ENCODE peak calls at places on chromosomes 6 and 20, in ten cellular contexts. U, D, N, G, X, C, T, L, B and I are unnamed samples. For H3K4me1, the result is how much of the 10 kb centered on the place peaks cover.

GRCh38 chr20:64049060-64049886 is at the start of gene SOX18:
- DNase-seq in U (no peak), D (peak), N (no peak), G (peak), X (peak), C (no peak), T (no peak), L (no peak), B (no peak), I (no peak)

GRCh38 chr6:112331306-112331705 is 15.8 kb upstream of the RFPL4B start:
- DNase-seq in U (no peak), D (no peak), N (no peak), G (no peak), X (peak), C (no peak), T (no peak), L (no peak), B (no peak), I (no peak)

GRCh38 chr6:111864138-111865048 is 8.9 kb downstream of the FYN start:
- DNase-seq in U (no peak), D (no peak), N (no peak), G (no peak), X (no peak), C (no peak), T (no peak), L (no peak), B (no peak), I (no peak)

GRCh38 chr6:124854338-124854922 is 107.8 kb upstream of the RNF217 start:
- DNase-seq in U (no peak), D (no peak), N (no peak), G (no peak), X (no peak), C (no peak), T (no peak), L (no peak), B (no peak), I (no peak)

GRCh38 chr20:32780749-32781402 is 18.7 kb downstream of the DNMT3B start:
- DNase-seq in U (no peak), D (no peak), N (no peak), G (no peak), X (no peak), C (no peak), T (no peak), L (no peak), B (no peak), I (no peak)

GRCh38 chr20:62117362-62117646 is 5.0 kb upstream of the LSM14B start:
- DNase-seq in U (no peak), D (no peak), N (no peak), G (no peak), X (no peak), C (no peak), T (no peak), L (no peak), B (no peak), I (no peak)

GRCh38 chr6:6313012-6313411 is 7.5 kb downstream of the F13A1 start:
- DNase-seq in U (no peak), D (no peak), N (no peak), G (no peak), X (no peak), C (no peak), T (no peak), L (no peak), B (no peak), I (no peak)

GRCh38 chr20:19932170-19932667 is 84.9 kb upstream of the NAA20 start:
- DNase-seq in U (no peak), D (peak), N (no peak), G (no peak), X (peak), C (no peak), T (no peak), L (peak), B (no peak), I (no peak)

GRCh38 chr6:168070804-168071203 is 8.2 kb downstream of the FRMD1 start:
- DNase-seq in U (no peak), D (no peak), N (no peak), G (no peak), X (no peak), C (no peak), T (no peak), L (no peak), B (no peak), I (no peak)

GRCh38 chr6:111663692-111664564 is 58.2 kb upstream of the TRAF3IP2 start:
- DNase-seq in U (no peak), D (peak), N (peak), G (no peak), X (peak), C (no peak), T (no peak), L (peak), B (peak), I (no peak)

GRCh38 chr6:112037783-112038216 is 16.1 kb upstream of the CCN6 start:
- DNase-seq in U (peak), D (peak), N (no peak), G (no peak), X (peak), C (peak), T (peak), L (peak), B (peak), I (no peak)

GRCh38 chr6:2111162-2111677 is 134.2 kb downstream of the GMDS start:
- DNase-seq in U (no peak), D (peak), N (no peak), G (no peak), X (peak), C (no peak), T (no peak), L (no peak), B (no peak), I (no peak)

GRCh38 chr20:19244291-19244690 is 31.8 kb downstream of the SLC24A3 start:
- DNase-seq in U (no peak), D (no peak), N (no peak), G (no peak), X (no peak), C (no peak), T (no peak), L (no peak), B (no peak), I (no peak)

GRCh38 chr20:2820896-2821869 is 5.0 kb downstream of the TMEM239 start:
- DNase-seq in U (peak), D (no peak), N (no peak), G (no peak), X (no peak), C (no peak), T (no peak), L (no peak), B (no peak), I (no peak)

GRCh38 chr6:195861-196360 is 96.4 kb upstream of the DUSP22 start:
- DNase-seq in U (no peak), D (peak), N (no peak), G (no peak), X (peak), C (no peak), T (no peak), L (peak), B (no peak), I (no peak)

GRCh38 chr20:12893019-12893418 is 115.8 kb upstream of the SPTLC3 start:
- DNase-seq in U (no peak), D (no peak), N (no peak), G (no peak), X (no peak), C (no peak), T (no peak), L (no peak), B (no peak), I (no peak)

GRCh38 chr20:23533161-23533560 is 35.1 kb downstream of the CST9L start:
- DNase-seq in U (no peak), D (no peak), N (no peak), G (no peak), X (no peak), C (no peak), T (no peak), L (no peak), B (no peak), I (no peak)

GRCh38 chr6:63859520-63859919 is 223.9 kb downstream of the PHF3 start:
- DNase-seq in U (no peak), D (no peak), N (peak), G (no peak), X (no peak), C (no peak), T (no peak), L (no peak), B (no peak), I (no peak)

GRCh38 chr6:83853178-83853967 is at the start of gene RIPPLY2:
- DNase-seq in U (no peak), D (peak), N (peak), G (peak), X (peak), C (no peak), T (no peak), L (no peak), B (peak), I (peak)

GRCh38 chr6:20608371-20608770 is 74.1 kb downstream of the CDKAL1 start:
- DNase-seq in U (no peak), D (no peak), N (no peak), G (no peak), X (no peak), C (no peak), T (no peak), L (no peak), B (no peak), I (no peak)

GRCh38 chr6:25133479-25133878 is 145.7 kb upstream of the CARMIL1 start:
- DNase-seq in U (no peak), D (no peak), N (no peak), G (no peak), X (no peak), C (no peak), T (no peak), L (no peak), B (no peak), I (no peak)
- H3K4me1 ChIP-seq in U (under half), D (under half), N (under half), G (under half), X (under half), C (under half), T (under half), L (under half), B (under half), I (under half)

GRCh38 chr6:89214197-89214596 is 3.0 kb downstream of the GABRR1 start:
- DNase-seq in U (no peak), D (no peak), N (no peak), G (no peak), X (no peak), C (no peak), T (no peak), L (no peak), B (no peak), I (no peak)

GRCh38 chr6:89209457-89209856 is 7.7 kb downstream of the GABRR1 start:
- DNase-seq in U (no peak), D (no peak), N (no peak), G (no peak), X (no peak), C (no peak), T (no peak), L (no peak), B (no peak), I (no peak)

GRCh38 chr6:89208551-89208950 is 8.6 kb downstream of the GABRR1 start:
- DNase-seq in U (no peak), D (no peak), N (no peak), G (no peak), X (no peak), C (no peak), T (no peak), L (no peak), B (no peak), I (no peak)

GRCh38 chr6:89215391-89215790 is 1.8 kb downstream of the GABRR1 start:
- DNase-seq in U (no peak), D (no peak), N (no peak), G (no peak), X (no peak), C (no peak), T (no peak), L (no peak), B (no peak), I (no peak)

GRCh38 chr6:89212472-89212871 is 4.7 kb downstream of the GABRR1 start:
- DNase-seq in U (no peak), D (no peak), N (no peak), G (no peak), X (no peak), C (no peak), T (no peak), L (no peak), B (no peak), I (no peak)
- TF ChIP-seq CTCF in U (no peak), D (no peak), N (no peak), G (no peak), X (no peak), C (no peak), T (no peak), L (no peak), B (no peak), I (no peak)

DNA sequence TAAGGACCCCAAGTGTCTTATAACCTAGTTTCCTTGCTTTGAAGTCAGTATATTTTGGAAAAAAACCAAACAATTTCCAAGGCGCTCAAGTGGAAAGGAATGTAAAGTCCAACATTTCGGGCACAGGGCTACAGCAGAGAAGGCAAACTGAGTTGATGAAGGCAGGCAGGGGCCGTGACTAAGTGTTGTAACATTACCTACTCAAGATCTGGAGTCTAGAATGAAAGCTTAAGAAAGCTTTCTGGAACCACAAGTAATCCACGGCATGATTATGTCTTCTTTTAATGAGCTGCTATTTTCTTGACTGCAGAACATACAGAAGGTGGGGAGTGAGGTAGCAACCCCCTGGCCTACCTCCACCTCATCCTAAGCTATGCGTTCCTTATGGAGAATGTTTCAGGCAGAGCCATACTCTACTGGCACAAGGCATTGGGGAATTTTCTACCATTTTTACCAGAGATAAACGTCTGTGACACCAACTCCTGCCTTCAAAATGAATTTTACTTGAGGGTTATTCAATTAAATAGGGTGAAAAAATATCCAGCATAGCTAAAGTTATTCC is 4.3 kb downstream of the PPP1R10 start:
- DNase-seq in U (no peak), D (peak), N (no peak), G (no peak), X (peak), C (no peak), T (peak), L (no peak), B (no peak), I (no peak)
- H3K4me1 ChIP-seq in U (under half), D (under half), N (half or more), G (half or more), X (under half), C (under half), T (under half), L (under half), B (under half), I (under half)

GRCh38 chr6:130694617-130695016 is 132.6 kb upstream of the SMLR1 start:
- DNase-seq in U (no peak), D (peak), N (no peak), G (no peak), X (peak), C (no peak), T (no peak), L (no peak), B (no peak), I (no peak)
- TF ChIP-seq CTCF in U (no peak), D (no peak), N (no peak), G (no peak), X (no peak), C (no peak), T (no peak), L (no peak), B (no peak), I (no peak)

GRCh38 chr20:4817230-4817671 is 95.5 kb downstream of the PRND start:
- DNase-seq in U (no peak), D (no peak), N (no peak), G (no peak), X (no peak), C (no peak), T (no peak), L (no peak), B (no peak), I (no peak)

GRCh38 chr20:4820833-4821518 is 99.3 kb downstream of the PRND start:
- DNase-seq in U (no peak), D (peak), N (no peak), G (no peak), X (peak), C (no peak), T (no peak), L (peak), B (no peak), I (no peak)

GRCh38 chr20:4815618-4816017 is 93.9 kb downstream of the PRND start:
- DNase-seq in U (no peak), D (no peak), N (no peak), G (no peak), X (no peak), C (no peak), T (no peak), L (no peak), B (no peak), I (no peak)

GRCh38 chr20:4821590-4821989 is 99.9 kb downstream of the PRND start:
- DNase-seq in U (no peak), D (no peak), N (no peak), G (no peak), X (no peak), C (no peak), T (no peak), L (no peak), B (no peak), I (no peak)

DNA sequence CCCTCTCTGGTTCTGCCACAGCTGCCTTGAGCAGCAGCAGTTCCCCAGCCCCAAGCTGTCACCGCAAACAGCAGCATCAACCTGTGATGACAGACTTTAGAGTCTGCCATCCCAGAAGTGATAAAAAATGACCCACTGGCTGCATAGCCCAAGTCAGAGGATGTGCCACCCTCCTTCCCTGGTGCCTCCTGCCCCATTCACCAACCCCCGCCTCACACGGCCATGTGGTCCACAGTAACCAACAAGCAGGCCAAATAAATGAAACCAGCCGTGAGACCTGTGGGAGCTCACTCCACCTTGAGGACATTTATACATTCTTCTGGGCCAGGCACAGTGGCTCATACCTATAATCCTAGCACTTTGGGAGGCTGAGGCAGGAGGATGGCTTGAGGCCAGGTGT is 98.2 kb downstream of the PRND start:
- DNase-seq in U (no peak), D (no peak), N (no peak), G (no peak), X (no peak), C (no peak), T (no peak), L (no peak), B (no peak), I (no peak)
- H3K4me1 ChIP-seq in U (under half), D (under half), N (under half), G (half or more), X (under half), C (under half), T (under half), L (under half), B (under half), I (under half)